ENCODE peak calls at places on chromosomes 1 and 21, in nine cellular contexts. R is H1, W is H9, G is colonic mucosa, Z is mesendoderm, K is IMR-90, F is SK-N-SH, X is neuronal stem cell, B is fibroblast of lung. D is an unnamed sample.

GRCh38 chr1:69203166-69203565 is 364.6 kb upstream of the LRRC7 start:
- DNase-seq in W (no peak), B (no peak), Z (no peak), F (no peak), R (no peak), G (no peak), K (no peak), X (no peak), D (no peak)

GRCh38 chr1:181178241-181178640 is 89.7 kb downstream of the IER5 start:
- DNase-seq in K (no peak), G (no peak), B (no peak), X (no peak), R (no peak), Z (no peak), F (peak; percentile 42), W (no peak), D (no peak)

GRCh38 chr1:29208462-29208861 is 22.3 kb downstream of the MECR start:
- DNase-seq in F (no peak), R (no peak), W (no peak), K (no peak), X (no peak), B (no peak), G (no peak), Z (no peak), D (no peak)

GRCh38 chr1:158809862-158810261 is 21.3 kb upstream of the MNDA start:
- DNase-seq in Z (no peak), R (no peak), F (no peak), G (no peak), B (no peak), W (no peak), K (no peak), X (no peak), D (no peak)

GRCh38 chr1:61992257-61992656 is 202.4 kb upstream of the L1TD1 start:
- DNase-seq in K (no peak), F (no peak), R (no peak), W (no peak), Z (no peak), X (no peak), G (no peak), B (no peak), D (peak; percentile 34)

GRCh38 chr1:54885863-54886723 is 902 bp downstream of the DHCR24 start:
- DNase-seq in F (peak; percentile 51), X (no peak), R (peak; percentile 55), W (no peak), Z (peak; percentile 82), B (peak; percentile 67), K (no peak), G (peak; percentile 84), D (peak; percentile 39)

GRCh38 chr1:47527653-47528272 is 89.9 kb downstream of the FOXD2 start:
- DNase-seq in W (peak; percentile 55), R (peak; percentile 79), G (peak; percentile 77), K (no peak), X (no peak), Z (peak; percentile 64), B (no peak), F (no peak), D (no peak)

GRCh38 chr1:210302501-210302900 is 26.2 kb upstream of the HHAT start:
- DNase-seq in G (no peak), K (no peak), W (no peak), B (no peak), X (no peak), F (no peak), R (no peak), Z (no peak), D (no peak)

GRCh38 chr1:220800262-220800661 is 13.5 kb downstream of the MTARC1 start:
- DNase-seq in F (no peak), Z (no peak), B (no peak), K (no peak), X (no peak), W (no peak), R (no peak), G (no peak), D (no peak)

GRCh38 chr1:77996734-77997133 is 8.0 kb upstream of the DNAJB4 start:
- DNase-seq in B (no peak), R (no peak), Z (no peak), F (no peak), X (no peak), W (no peak), G (no peak), K (no peak), D (no peak)

GRCh38 chr21:25362375-25363267 is 244.7 kb downstream of the MRPL39 start:
- DNase-seq in F (no peak), R (no peak), W (no peak), K (no peak), Z (no peak), B (no peak), X (no peak), G (no peak), D (no peak)

GRCh38 chr1:1796466-1796865 is 18.2 kb upstream of the NADK start:
- DNase-seq in F (no peak), W (no peak), R (no peak), B (no peak), K (no peak), Z (no peak), X (no peak), G (no peak), D (no peak)

GRCh38 chr1:1794999-1795398 is 16.7 kb upstream of the NADK start:
- DNase-seq in G (no peak), Z (no peak), R (no peak), B (no peak), X (no peak), W (peak; percentile 39), K (no peak), F (no peak), D (no peak)

GRCh38 chr1:1804301-1804700 is 26.0 kb upstream of the NADK start:
- DNase-seq in K (no peak), F (no peak), B (no peak), Z (no peak), X (no peak), G (no peak), W (no peak), R (no peak), D (no peak)

GRCh38 chr1:1797731-1798341 is 19.6 kb upstream of the NADK start:
- DNase-seq in R (no peak), F (no peak), B (no peak), K (no peak), G (no peak), X (no peak), Z (no peak), W (no peak), D (no peak)

DNA sequence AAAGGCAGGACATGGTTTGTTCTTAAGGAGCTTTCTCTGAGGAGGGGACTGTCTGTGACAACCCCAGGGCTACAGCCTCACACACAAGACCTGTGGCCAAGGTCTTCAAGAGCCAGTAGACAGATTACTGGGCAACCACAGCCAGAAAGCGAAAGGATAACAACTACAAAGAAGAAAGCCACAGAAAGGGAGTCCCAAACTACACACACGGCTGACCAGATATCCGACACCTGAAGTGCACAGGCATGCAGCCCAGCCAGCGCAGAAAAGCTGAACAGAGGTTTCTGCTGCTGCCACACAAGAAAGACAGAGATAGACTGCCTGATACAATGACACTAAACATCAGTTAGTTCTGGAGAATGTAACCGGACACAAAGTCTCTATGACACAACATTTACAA is 21.4 kb upstream of the NADK start:
- DNase-seq in K (no peak), W (no peak), B (no peak), R (no peak), G (no peak), Z (no peak), F (no peak), X (no peak), D (no peak)
- H3K9ac ChIP-seq in K (no peak overlapping the region), W (no peak overlapping the region), B (no peak overlapping the region), R (no peak overlapping the region), G (no peak overlapping the region), Z (no peak overlapping the region), F (no peak overlapping the region), X (no peak overlapping the region), D (no peak overlapping the region)

DNA sequence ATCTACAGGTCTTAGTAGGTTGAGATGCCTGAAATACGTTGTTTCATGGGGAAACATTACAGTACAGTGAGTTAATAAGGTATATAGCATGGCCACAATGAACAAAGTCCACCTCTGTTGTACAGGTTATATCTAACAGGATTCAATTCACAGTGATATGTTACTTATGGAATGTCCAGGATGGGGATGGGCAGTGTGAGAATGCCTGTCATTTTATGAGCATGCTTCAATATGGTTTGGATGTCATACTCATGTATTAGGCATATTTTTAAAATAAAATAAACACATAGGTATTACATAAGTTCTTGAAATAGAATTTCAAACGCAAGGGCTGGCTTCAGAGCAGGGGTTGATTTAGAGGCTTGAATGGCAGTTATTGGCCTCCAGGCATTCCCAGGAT is 6.1 kb upstream of the PHLDA3 start:
- DNase-seq in B (peak; percentile 61), R (no peak), Z (no peak), F (no peak), K (peak; percentile 72), W (no peak), X (no peak), G (no peak), D (no peak)
- H3K9ac ChIP-seq in B (no peak overlapping the region), R (no peak overlapping the region), Z (no peak overlapping the region), F (no peak overlapping the region), K (no peak overlapping the region), W (no peak overlapping the region), X (no peak overlapping the region), G (no peak overlapping the region), D (no peak overlapping the region)

DNA sequence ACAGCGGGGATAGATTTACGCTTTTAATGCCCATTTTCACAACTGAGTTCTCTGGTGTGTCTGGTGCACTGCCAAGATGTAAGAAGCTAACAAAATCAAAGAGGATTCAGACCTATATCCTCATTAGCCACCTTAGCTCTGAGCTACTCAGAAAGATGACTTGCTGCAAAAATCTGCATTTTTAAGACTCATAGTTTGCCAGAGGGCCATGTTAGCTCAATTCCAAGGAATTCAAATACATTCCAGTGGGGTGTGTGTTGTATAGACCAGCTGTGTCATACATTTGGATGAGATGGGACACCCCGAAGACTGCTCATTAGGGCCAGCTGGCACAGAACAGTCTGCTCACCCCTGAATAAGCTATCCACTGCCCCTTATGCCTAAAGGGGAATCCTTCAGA is 8.9 kb downstream of the DENND2D start:
- DNase-seq in G (no peak), K (peak; percentile 89), B (peak; percentile 85), W (no peak), F (no peak), R (no peak), X (no peak), Z (no peak), D (peak; percentile 71)
- H3K9ac ChIP-seq in G (no peak overlapping the region), K (no peak overlapping the region), B (no peak overlapping the region), W (no peak overlapping the region), F (no peak overlapping the region), R (no peak overlapping the region), X (no peak overlapping the region), Z (no peak overlapping the region), D (peak overlapping the region; percentile 84)

DNA sequence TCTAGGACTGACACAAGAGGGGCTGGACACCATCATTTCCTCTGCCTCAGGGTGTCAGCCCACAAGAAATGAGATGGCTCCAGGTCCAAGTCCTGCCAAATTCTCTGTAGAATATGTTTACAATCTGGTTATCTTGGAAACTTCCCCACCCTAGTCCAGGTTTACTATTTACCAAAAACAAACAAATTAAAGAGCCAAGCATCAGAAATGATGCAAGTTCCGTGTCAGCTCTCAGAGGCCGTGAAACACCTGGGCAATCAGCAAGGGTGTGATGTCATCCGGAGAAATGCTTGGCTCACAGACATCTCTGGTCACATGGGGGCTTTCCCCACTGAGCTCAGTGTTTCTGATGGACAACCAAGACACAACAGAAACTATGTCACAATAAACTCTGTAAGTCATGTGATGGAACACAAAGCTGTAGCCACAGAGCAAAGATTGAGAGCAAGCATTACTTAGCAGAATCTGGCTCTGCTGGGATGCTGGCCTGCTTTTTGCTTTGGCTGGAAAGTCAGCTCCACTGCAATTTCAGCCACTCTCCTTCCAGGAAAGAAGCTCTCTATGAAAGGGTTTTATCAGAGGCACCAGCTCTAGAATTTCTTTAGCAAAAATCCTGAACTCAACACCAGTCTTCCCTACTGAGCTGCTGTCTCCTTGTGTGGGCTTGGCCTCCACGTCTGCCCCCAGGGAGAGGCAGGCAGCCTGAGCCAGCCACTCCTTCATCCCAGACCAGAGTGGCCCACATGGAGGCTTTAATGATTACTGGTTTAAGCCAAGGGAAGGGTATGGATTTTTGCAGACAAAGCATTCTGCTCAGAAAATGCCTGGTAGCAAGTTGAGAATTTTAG is 55.9 kb downstream of the NENF start:
- DNase-seq in W (no peak), F (no peak), X (no peak), R (no peak), K (peak; percentile 97), B (peak; percentile 83), Z (peak; percentile 70), G (peak; percentile 67), D (peak; percentile 86)
- H3K9ac ChIP-seq in W (no peak overlapping the region), F (no peak overlapping the region), X (no peak overlapping the region), R (no peak overlapping the region), K (no peak overlapping the region), B (no peak overlapping the region), Z (no peak overlapping the region), G (no peak overlapping the region), D (no peak overlapping the region)

D was measured in adipocyte.